ENCODE peak calls at places on chromosomes 16 and 17, in six cellular contexts. One of them, this sample, is unnamed.
A peak's percentile ranks its signal among the peaks of the same experiment; 100 is the strongest.

GRCh38 chr17:58568050-58568830 is 53.8 kb upstream of the MTMR4 start:
- DNase-seq in neural progenitor cell: no peak
- DNase-seq in prostate gland: no peak
- DNase-seq in breast epithelium: no peak
- DNase-seq in cardiac muscle cell: no peak
- DNase-seq in left ventricle myocardium inferior: no peak
- DNase-seq in this sample: no peak

GRCh38 chr17:57530508-57530907 is 214.6 kb downstream of the CCDC182 start:
- DNase-seq in neural progenitor cell: no peak
- DNase-seq in cardiac muscle cell: peak; percentile 62
- DNase-seq in left ventricle myocardium inferior: no peak
- DNase-seq in prostate gland: no peak
- DNase-seq in breast epithelium: no peak
- DNase-seq in this sample: no peak

GRCh38 chr17:412211-413015 is 59.8 kb upstream of the RPH3AL start:
- DNase-seq in breast epithelium: peak; percentile 42
- DNase-seq in cardiac muscle cell: peak; percentile 62
- DNase-seq in neural progenitor cell: peak; percentile 77
- DNase-seq in left ventricle myocardium inferior: no peak
- DNase-seq in prostate gland: peak; percentile 37
- DNase-seq in this sample: peak; percentile 52

GRCh38 chr16:82650804-82651203 is 24.0 kb downstream of the CDH13 start:
- DNase-seq in neural progenitor cell: no peak
- DNase-seq in breast epithelium: no peak
- DNase-seq in left ventricle myocardium inferior: no peak
- DNase-seq in cardiac muscle cell: no peak
- DNase-seq in prostate gland: no peak
- DNase-seq in this sample: no peak

GRCh38 chr17:65438708-65439294 is 122.6 kb downstream of the AXIN2 start:
- DNase-seq in prostate gland: no peak
- DNase-seq in breast epithelium: no peak
- DNase-seq in neural progenitor cell: no peak
- DNase-seq in cardiac muscle cell: peak; percentile 44
- DNase-seq in left ventricle myocardium inferior: no peak
- DNase-seq in this sample: no peak

GRCh38 chr17:71431146-71431545 is 689.7 kb upstream of the SOX9 start:
- DNase-seq in cardiac muscle cell: no peak
- DNase-seq in neural progenitor cell: no peak
- DNase-seq in breast epithelium: no peak
- DNase-seq in left ventricle myocardium inferior: no peak
- DNase-seq in prostate gland: no peak
- DNase-seq in this sample: no peak

GRCh38 chr17:65174974-65175373 is 37.8 kb downstream of the RGS9 start:
- DNase-seq in breast epithelium: no peak
- DNase-seq in left ventricle myocardium inferior: no peak
- DNase-seq in cardiac muscle cell: no peak
- DNase-seq in prostate gland: no peak
- DNase-seq in neural progenitor cell: no peak
- DNase-seq in this sample: no peak

GRCh38 chr17:70320642-70321345 is 151.5 kb downstream of the KCNJ2 start:
- DNase-seq in cardiac muscle cell: peak; percentile 14
- DNase-seq in prostate gland: no peak
- DNase-seq in breast epithelium: no peak
- DNase-seq in neural progenitor cell: no peak
- DNase-seq in left ventricle myocardium inferior: peak; percentile 24
- DNase-seq in this sample: no peak

GRCh38 chr16:29699324-29700219 is 20.6 kb downstream of the QPRT start:
- DNase-seq in neural progenitor cell: no peak
- DNase-seq in left ventricle myocardium inferior: no peak
- DNase-seq in cardiac muscle cell: no peak
- DNase-seq in prostate gland: no peak
- DNase-seq in breast epithelium: no peak
- DNase-seq in this sample: no peak

GRCh38 chr17:30304778-30305177 is 13.0 kb upstream of the BLMH start:
- DNase-seq in prostate gland: no peak
- DNase-seq in neural progenitor cell: no peak
- DNase-seq in breast epithelium: no peak
- DNase-seq in cardiac muscle cell: no peak
- DNase-seq in left ventricle myocardium inferior: no peak
- DNase-seq in this sample: no peak

GRCh38 chr17:73902416-73903181 is 258.4 kb upstream of the SDK2 start:
- DNase-seq in left ventricle myocardium inferior: no peak
- DNase-seq in neural progenitor cell: peak; percentile 39
- DNase-seq in breast epithelium: no peak
- DNase-seq in cardiac muscle cell: peak; percentile 5
- DNase-seq in prostate gland: no peak
- DNase-seq in this sample: no peak

GRCh38 chr16:24609740-24610420 is 70.5 kb downstream of the RBBP6 start:
- DNase-seq in left ventricle myocardium inferior: peak; percentile 35
- DNase-seq in breast epithelium: peak; percentile 25
- DNase-seq in neural progenitor cell: peak; percentile 78
- DNase-seq in prostate gland: peak; percentile 10
- DNase-seq in cardiac muscle cell: peak; percentile 83
- DNase-seq in this sample: peak; percentile 76

GRCh38 chr16:24611310-24611709 is 71.9 kb downstream of the RBBP6 start:
- DNase-seq in breast epithelium: no peak
- DNase-seq in prostate gland: no peak
- DNase-seq in left ventricle myocardium inferior: no peak
- DNase-seq in cardiac muscle cell: no peak
- DNase-seq in neural progenitor cell: no peak
- DNase-seq in this sample: no peak

GRCh38 chr16:24609417-24609739 is 70.0 kb downstream of the RBBP6 start:
- DNase-seq in cardiac muscle cell: no peak
- DNase-seq in left ventricle myocardium inferior: no peak
- DNase-seq in breast epithelium: no peak
- DNase-seq in prostate gland: no peak
- DNase-seq in neural progenitor cell: no peak
- DNase-seq in this sample: no peak

GRCh38 chr16:24612656-24613055 is 73.3 kb downstream of the RBBP6 start:
- DNase-seq in left ventricle myocardium inferior: no peak
- DNase-seq in neural progenitor cell: no peak
- DNase-seq in prostate gland: no peak
- DNase-seq in breast epithelium: no peak
- DNase-seq in cardiac muscle cell: no peak
- DNase-seq in this sample: no peak

DNA sequence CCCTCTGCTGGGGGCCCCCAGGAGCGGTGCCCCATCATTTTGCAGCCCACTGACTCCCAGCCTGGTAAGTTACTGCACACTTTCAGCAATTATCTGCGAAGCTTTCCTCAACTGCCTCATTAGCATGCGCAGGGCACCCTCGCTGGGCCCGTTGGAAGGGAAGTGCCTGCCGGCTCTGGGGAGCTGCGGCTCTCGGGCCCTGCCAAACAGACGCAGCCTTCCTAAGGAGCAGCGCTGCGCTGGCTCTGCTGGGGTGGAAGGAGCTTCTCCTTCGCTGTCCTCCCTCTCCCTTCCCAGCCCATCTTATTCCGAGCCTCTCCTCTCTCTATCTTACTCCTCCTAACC is 71.0 kb downstream of the RBBP6 start:
- DNase-seq in breast epithelium: no peak
- DNase-seq in cardiac muscle cell: peak; percentile 44
- DNase-seq in left ventricle myocardium inferior: peak; percentile 27
- DNase-seq in neural progenitor cell: peak; percentile 63
- DNase-seq in prostate gland: no peak
- DNase-seq in this sample: peak; percentile 67
- H3K4me3 ChIP-seq in breast epithelium: peak overlapping the region; percentile 63
- H3K4me3 ChIP-seq in cardiac muscle cell: peak overlapping the region; percentile 28
- H3K4me3 ChIP-seq in left ventricle myocardium inferior: peak overlapping the region; percentile 55
- H3K4me3 ChIP-seq in neural progenitor cell: peak overlapping the region; percentile 59
- H3K4me3 ChIP-seq in prostate gland: no peak overlapping the region
- H3K4me3 ChIP-seq in this sample: peak overlapping the region; percentile 79

GRCh38 chr16:51449441-51449840 is 298.4 kb upstream of the SALL1 start:
- DNase-seq in neural progenitor cell: peak; percentile 85
- DNase-seq in left ventricle myocardium inferior: no peak
- DNase-seq in breast epithelium: no peak
- DNase-seq in cardiac muscle cell: no peak
- DNase-seq in prostate gland: no peak
- DNase-seq in this sample: no peak
- H3K27ac ChIP-seq in neural progenitor cell: peak overlapping the region; percentile 72
- H3K27ac ChIP-seq in left ventricle myocardium inferior: no peak overlapping the region
- H3K27ac ChIP-seq in breast epithelium: no peak overlapping the region
- H3K27ac ChIP-seq in cardiac muscle cell: no peak overlapping the region
- H3K27ac ChIP-seq in prostate gland: no peak overlapping the region
- H3K27ac ChIP-seq in this sample: no peak overlapping the region

GRCh38 chr16:27920391-27920891 is 143.1 kb downstream of the GSG1L start:
- DNase-seq in neural progenitor cell: peak; percentile 79
- DNase-seq in prostate gland: peak; percentile 23
- DNase-seq in breast epithelium: peak; percentile 18
- DNase-seq in cardiac muscle cell: peak; percentile 2
- DNase-seq in left ventricle myocardium inferior: no peak
- DNase-seq in this sample: peak; percentile 68
- TF ChIP-seq CTCF in neural progenitor cell: peak; percentile 58
- TF ChIP-seq CTCF in prostate gland: peak; percentile 29
- TF ChIP-seq CTCF in breast epithelium: peak; percentile 14
- TF ChIP-seq CTCF in cardiac muscle cell: peak; percentile 24
- TF ChIP-seq CTCF in left ventricle myocardium inferior: no peak
- TF ChIP-seq CTCF in this sample: no peak

GRCh38 chr17:50146927-50147640 is 3.4 kb downstream of the PPP1R9B start:
- DNase-seq in prostate gland: no peak
- DNase-seq in cardiac muscle cell: no peak
- DNase-seq in breast epithelium: no peak
- DNase-seq in left ventricle myocardium inferior: no peak
- DNase-seq in neural progenitor cell: no peak
- DNase-seq in this sample: no peak

GRCh38 chr17:50145532-50146229 is 4.8 kb downstream of the PPP1R9B start:
- DNase-seq in cardiac muscle cell: no peak
- DNase-seq in neural progenitor cell: no peak
- DNase-seq in breast epithelium: no peak
- DNase-seq in prostate gland: no peak
- DNase-seq in left ventricle myocardium inferior: no peak
- DNase-seq in this sample: no peak

GRCh38 chr17:50147841-50148225 is 2.6 kb downstream of the PPP1R9B start:
- DNase-seq in neural progenitor cell: no peak
- DNase-seq in cardiac muscle cell: no peak
- DNase-seq in prostate gland: no peak
- DNase-seq in left ventricle myocardium inferior: no peak
- DNase-seq in breast epithelium: no peak
- DNase-seq in this sample: no peak

GRCh38 chr17:50144845-50145531 is 5.5 kb downstream of the PPP1R9B start:
- DNase-seq in cardiac muscle cell: no peak
- DNase-seq in left ventricle myocardium inferior: no peak
- DNase-seq in prostate gland: no peak
- DNase-seq in neural progenitor cell: no peak
- DNase-seq in breast epithelium: no peak
- DNase-seq in this sample: no peak

DNA sequence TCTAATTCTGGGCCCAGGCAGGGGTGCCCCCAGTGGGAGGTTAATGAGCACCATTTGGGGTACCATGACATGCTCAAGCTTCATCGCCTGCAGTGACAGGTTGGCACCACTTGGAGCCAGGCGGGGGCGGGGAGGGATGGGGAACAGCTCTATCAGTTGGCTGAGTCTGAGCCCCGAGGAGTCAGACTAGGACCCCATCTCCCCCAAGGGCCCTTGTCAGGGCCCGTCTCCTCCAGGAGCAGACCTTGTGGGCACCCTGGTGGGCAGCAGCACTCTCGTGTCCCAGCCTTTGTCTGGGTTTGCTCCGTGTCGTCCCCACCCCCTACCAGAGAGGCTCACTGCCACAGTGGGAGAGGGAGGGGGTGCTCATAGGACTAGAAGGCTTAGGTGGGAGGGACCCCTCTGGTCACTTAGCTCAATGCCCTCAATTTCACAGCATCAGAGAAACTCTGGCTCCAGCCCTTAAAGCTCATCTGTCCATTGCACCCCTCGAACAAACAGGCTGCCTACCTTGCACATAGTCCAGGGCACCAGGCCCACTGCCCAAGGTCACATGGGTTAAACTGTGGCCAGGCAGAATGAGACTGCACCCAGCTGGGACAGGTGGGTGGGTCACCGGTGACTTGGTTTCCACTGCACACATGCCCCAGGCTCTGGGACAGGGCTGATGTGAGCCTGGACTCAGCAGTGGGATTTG is 4.1 kb downstream of the PPP1R9B start:
- DNase-seq in left ventricle myocardium inferior: no peak
- DNase-seq in cardiac muscle cell: no peak
- DNase-seq in neural progenitor cell: no peak
- DNase-seq in prostate gland: no peak
- DNase-seq in breast epithelium: no peak
- DNase-seq in this sample: no peak
- H3K4me3 ChIP-seq in left ventricle myocardium inferior: peak overlapping the region; percentile 98
- H3K4me3 ChIP-seq in cardiac muscle cell: no peak overlapping the region
- H3K4me3 ChIP-seq in neural progenitor cell: no peak overlapping the region
- H3K4me3 ChIP-seq in prostate gland: no peak overlapping the region
- H3K4me3 ChIP-seq in breast epithelium: peak overlapping the region; percentile 90
- H3K4me3 ChIP-seq in this sample: peak overlapping the region; percentile 90

GRCh38 chr17:77999413-78000173 is 41.1 kb downstream of the TNRC6C start:
- DNase-seq in prostate gland: no peak
- DNase-seq in cardiac muscle cell: no peak
- DNase-seq in neural progenitor cell: no peak
- DNase-seq in breast epithelium: no peak
- DNase-seq in left ventricle myocardium inferior: no peak
- DNase-seq in this sample: no peak
- H3K27ac ChIP-seq in prostate gland: no peak overlapping the region
- H3K27ac ChIP-seq in cardiac muscle cell: no peak overlapping the region
- H3K27ac ChIP-seq in neural progenitor cell: no peak overlapping the region
- H3K27ac ChIP-seq in breast epithelium: no peak overlapping the region
- H3K27ac ChIP-seq in left ventricle myocardium inferior: peak overlapping the region; percentile 37
- H3K27ac ChIP-seq in this sample: peak overlapping the region; percentile 33

GRCh38 chr16:74700206-74701040 is at the start of gene MLKL:
- DNase-seq in prostate gland: peak; percentile 29
- DNase-seq in cardiac muscle cell: peak; percentile 44
- DNase-seq in breast epithelium: no peak
- DNase-seq in neural progenitor cell: peak; percentile 53
- DNase-seq in left ventricle myocardium inferior: peak; percentile 55
- DNase-seq in this sample: no peak
- TF ChIP-seq CTCF in prostate gland: no peak
- TF ChIP-seq CTCF in cardiac muscle cell: no peak
- TF ChIP-seq CTCF in breast epithelium: no peak
- TF ChIP-seq CTCF in neural progenitor cell: peak; percentile 16
- TF ChIP-seq CTCF in left ventricle myocardium inferior: no peak
- TF ChIP-seq CTCF in this sample: no peak

This sample was measured in dorsolateral prefrontal cortex.